ENCODE peak calls at places on chromosomes 7 and 10, in seven cellular contexts. One of them, this sample, is unnamed.

GRCh38 chr10:27893320-27894014 is 105.4 kb downstream of the ODAD2 start:
- DNase-seq in MCF 10A: peak; percentile 37
- DNase-seq in astrocyte of the spinal cord: peak; percentile 31
- DNase-seq in WTC11: no peak
- DNase-seq in SK-N-SH: no peak
- DNase-seq in left lung: no peak
- DNase-seq in GM23338: no peak
- DNase-seq in this sample: peak; percentile 18

GRCh38 chr7:494906-495305 is 24.7 kb downstream of the PDGFA start:
- DNase-seq in SK-N-SH: no peak
- DNase-seq in astrocyte of the spinal cord: no peak
- DNase-seq in GM23338: no peak
- DNase-seq in WTC11: no peak
- DNase-seq in left lung: peak; percentile 19
- DNase-seq in MCF 10A: no peak
- DNase-seq in this sample: no peak

GRCh38 chr7:136956671-136957070 is 88.2 kb downstream of the CHRM2 start:
- DNase-seq in left lung: no peak
- DNase-seq in SK-N-SH: no peak
- DNase-seq in GM23338: no peak
- DNase-seq in WTC11: no peak
- DNase-seq in astrocyte of the spinal cord: no peak
- DNase-seq in MCF 10A: no peak
- DNase-seq in this sample: peak; percentile 43

GRCh38 chr7:41817386-41817785 is 114.5 kb upstream of the INHBA start:
- DNase-seq in MCF 10A: peak; percentile 52
- DNase-seq in SK-N-SH: no peak
- DNase-seq in astrocyte of the spinal cord: peak; percentile 68
- DNase-seq in GM23338: no peak
- DNase-seq in WTC11: no peak
- DNase-seq in left lung: no peak
- DNase-seq in this sample: no peak

GRCh38 chr7:10973942-10974716 is 457 bp downstream of the PHF14 start:
- DNase-seq in GM23338: peak; percentile 65
- DNase-seq in SK-N-SH: peak; percentile 83
- DNase-seq in left lung: no peak
- DNase-seq in astrocyte of the spinal cord: peak; percentile 37
- DNase-seq in WTC11: peak; percentile 52
- DNase-seq in MCF 10A: peak; percentile 45
- DNase-seq in this sample: peak; percentile 33

GRCh38 chr7:34759477-34760125 is 101.6 kb downstream of the NPSR1 start:
- DNase-seq in SK-N-SH: peak; percentile 48
- DNase-seq in left lung: no peak
- DNase-seq in astrocyte of the spinal cord: peak; percentile 57
- DNase-seq in MCF 10A: peak; percentile 58
- DNase-seq in WTC11: no peak
- DNase-seq in GM23338: peak; percentile 81
- DNase-seq in this sample: peak; percentile 59

GRCh38 chr10:43160067-43160918 is 22.0 kb downstream of the CSGALNACT2 start:
- DNase-seq in MCF 10A: no peak
- DNase-seq in left lung: no peak
- DNase-seq in astrocyte of the spinal cord: peak; percentile 52
- DNase-seq in SK-N-SH: no peak
- DNase-seq in GM23338: no peak
- DNase-seq in WTC11: no peak
- DNase-seq in this sample: no peak

GRCh38 chr10:26408858-26409494 is 29.2 kb upstream of the APBB1IP start:
- DNase-seq in left lung: no peak
- DNase-seq in astrocyte of the spinal cord: no peak
- DNase-seq in SK-N-SH: no peak
- DNase-seq in WTC11: no peak
- DNase-seq in GM23338: no peak
- DNase-seq in MCF 10A: no peak
- DNase-seq in this sample: no peak

GRCh38 chr10:133237241-133238065 is at the start of gene VENTX:
- DNase-seq in SK-N-SH: no peak
- DNase-seq in astrocyte of the spinal cord: no peak
- DNase-seq in WTC11: peak; percentile 84
- DNase-seq in GM23338: peak; percentile 93
- DNase-seq in MCF 10A: no peak
- DNase-seq in left lung: no peak
- DNase-seq in this sample: no peak

GRCh38 chr10:43395571-43396060 is 13.4 kb downstream of the HNRNPF start:
- DNase-seq in MCF 10A: no peak
- DNase-seq in WTC11: no peak
- DNase-seq in SK-N-SH: peak; percentile 58
- DNase-seq in GM23338: peak; percentile 39
- DNase-seq in astrocyte of the spinal cord: peak; percentile 31
- DNase-seq in left lung: peak; percentile 42
- DNase-seq in this sample: peak; percentile 55

GRCh38 chr7:68176974-68177373 is 1180.3 kb downstream of the TYW1 start:
- DNase-seq in GM23338: peak; percentile 71
- DNase-seq in WTC11: peak; percentile 71
- DNase-seq in MCF 10A: peak; percentile 9
- DNase-seq in SK-N-SH: peak; percentile 79
- DNase-seq in astrocyte of the spinal cord: peak; percentile 46
- DNase-seq in left lung: peak; percentile 37
- DNase-seq in this sample: peak; percentile 87

GRCh38 chr7:1368150-1368681 is 91.1 kb downstream of the MICALL2 start:
- DNase-seq in SK-N-SH: peak; percentile 48
- DNase-seq in WTC11: no peak
- DNase-seq in astrocyte of the spinal cord: no peak
- DNase-seq in left lung: no peak
- DNase-seq in MCF 10A: no peak
- DNase-seq in GM23338: no peak
- DNase-seq in this sample: no peak

GRCh38 chr10:62323751-62324150 is 50.4 kb upstream of the ZNF365 start:
- DNase-seq in astrocyte of the spinal cord: no peak
- DNase-seq in left lung: no peak
- DNase-seq in WTC11: no peak
- DNase-seq in GM23338: no peak
- DNase-seq in SK-N-SH: no peak
- DNase-seq in MCF 10A: no peak
- DNase-seq in this sample: no peak

DNA sequence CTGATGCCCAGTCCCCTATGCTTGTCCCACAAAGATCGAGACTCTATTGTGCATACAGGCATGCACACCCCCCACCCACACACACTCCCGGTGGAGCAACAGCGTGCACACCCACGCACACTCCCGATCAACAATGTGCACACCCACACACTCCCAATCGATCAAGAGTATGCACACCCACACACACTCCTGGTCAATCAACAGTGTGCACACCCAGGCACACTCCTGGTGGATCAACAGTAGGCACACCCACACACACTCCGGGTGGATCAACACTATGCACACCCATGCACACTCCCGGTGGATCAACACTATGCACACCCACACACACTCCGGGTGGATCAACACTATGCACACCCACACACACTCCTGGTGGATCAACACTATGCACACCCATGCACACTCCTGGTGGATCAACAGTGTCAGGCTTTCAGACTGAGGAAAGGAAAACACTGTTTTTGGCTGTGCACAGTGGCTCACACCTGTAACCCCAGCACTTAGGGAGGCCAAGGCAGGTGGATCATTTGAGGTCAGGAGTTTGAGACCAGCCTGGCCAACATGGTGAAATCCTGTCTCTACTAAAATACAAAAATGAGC is 118.8 kb downstream of the PTPRN2 start:
- DNase-seq in MCF 10A: no peak
- DNase-seq in GM23338: no peak
- DNase-seq in left lung: no peak
- DNase-seq in astrocyte of the spinal cord: no peak
- DNase-seq in WTC11: no peak
- DNase-seq in SK-N-SH: no peak
- DNase-seq in this sample: no peak
- TF ChIP-seq CTCF in MCF 10A: no peak
- TF ChIP-seq CTCF in GM23338: no peak
- TF ChIP-seq CTCF in left lung: no peak
- TF ChIP-seq CTCF in astrocyte of the spinal cord: no peak
- TF ChIP-seq CTCF in WTC11: no peak
- TF ChIP-seq CTCF in SK-N-SH: no peak
- TF ChIP-seq CTCF in this sample: no peak

GRCh38 chr7:151122276-151122675 is 36.0 kb downstream of the AGAP3 start:
- DNase-seq in astrocyte of the spinal cord: no peak
- DNase-seq in MCF 10A: no peak
- DNase-seq in left lung: no peak
- DNase-seq in GM23338: peak; percentile 51
- DNase-seq in SK-N-SH: no peak
- DNase-seq in WTC11: no peak
- DNase-seq in this sample: no peak
- TF ChIP-seq CTCF in astrocyte of the spinal cord: peak; percentile 32
- TF ChIP-seq CTCF in MCF 10A: no peak
- TF ChIP-seq CTCF in left lung: no peak
- TF ChIP-seq CTCF in GM23338: no peak
- TF ChIP-seq CTCF in SK-N-SH: no peak
- TF ChIP-seq CTCF in WTC11: no peak
- TF ChIP-seq CTCF in this sample: no peak

GRCh38 chr10:100043344-100043743 is 33.6 kb upstream of the DNMBP start:
- DNase-seq in astrocyte of the spinal cord: no peak
- DNase-seq in GM23338: no peak
- DNase-seq in WTC11: no peak
- DNase-seq in left lung: no peak
- DNase-seq in MCF 10A: peak; percentile 79
- DNase-seq in SK-N-SH: no peak
- DNase-seq in this sample: peak; percentile 48
- TF ChIP-seq CTCF in astrocyte of the spinal cord: no peak
- TF ChIP-seq CTCF in GM23338: no peak
- TF ChIP-seq CTCF in WTC11: no peak
- TF ChIP-seq CTCF in left lung: no peak
- TF ChIP-seq CTCF in MCF 10A: no peak
- TF ChIP-seq CTCF in SK-N-SH: no peak
- TF ChIP-seq CTCF in this sample: peak; percentile 8

GRCh38 chr10:25162391-25162790 is 12.4 kb upstream of the GPR158 start:
- DNase-seq in astrocyte of the spinal cord: no peak
- DNase-seq in MCF 10A: no peak
- DNase-seq in left lung: no peak
- DNase-seq in WTC11: no peak
- DNase-seq in SK-N-SH: no peak
- DNase-seq in GM23338: no peak
- DNase-seq in this sample: no peak
- TF ChIP-seq CTCF in astrocyte of the spinal cord: no peak
- TF ChIP-seq CTCF in MCF 10A: no peak
- TF ChIP-seq CTCF in left lung: no peak
- TF ChIP-seq CTCF in WTC11: no peak
- TF ChIP-seq CTCF in SK-N-SH: no peak
- TF ChIP-seq CTCF in GM23338: no peak
- TF ChIP-seq CTCF in this sample: no peak